ENCODE peak calls at places on chromosomes 16 and 17, in eight cellular contexts. One of them, this sample, is unnamed.

GRCh38 chr17:223723-224471 is 42.4 kb upstream of the DOC2B start:
- DNase-seq in stomach: no peak
- DNase-seq in esophagus squamous epithelium: no peak
- DNase-seq in right atrium auricular region: no peak
- DNase-seq in Panc1: no peak
- DNase-seq in left lung: peak
- DNase-seq in IMR-90: no peak
- DNase-seq in endodermal cell: no peak
- DNase-seq in this sample: no peak

GRCh38 chr17:44343510-44344209 is 1.4 kb upstream of the GRN start:
- DNase-seq in stomach: no peak
- DNase-seq in esophagus squamous epithelium: no peak
- DNase-seq in right atrium auricular region: no peak
- DNase-seq in Panc1: no peak
- DNase-seq in left lung: no peak
- DNase-seq in IMR-90: no peak
- DNase-seq in endodermal cell: no peak
- DNase-seq in this sample: no peak

GRCh38 chr16:67170168-67170947 is at the start of gene NOL3:
- DNase-seq in stomach: peak
- DNase-seq in esophagus squamous epithelium: peak
- DNase-seq in right atrium auricular region: peak
- DNase-seq in Panc1: no peak
- DNase-seq in left lung: peak
- DNase-seq in IMR-90: peak
- DNase-seq in endodermal cell: peak
- DNase-seq in this sample: no peak

GRCh38 chr17:77280304-77280910 is 139.6 kb downstream of the SEC14L1 start:
- DNase-seq in stomach: no peak
- DNase-seq in esophagus squamous epithelium: no peak
- DNase-seq in right atrium auricular region: no peak
- DNase-seq in Panc1: no peak
- DNase-seq in left lung: no peak
- DNase-seq in IMR-90: peak
- DNase-seq in endodermal cell: peak
- DNase-seq in this sample: no peak

GRCh38 chr16:56370836-56371235 is 54.5 kb downstream of the AMFR start:
- DNase-seq in stomach: peak
- DNase-seq in esophagus squamous epithelium: no peak
- DNase-seq in right atrium auricular region: no peak
- DNase-seq in Panc1: no peak
- DNase-seq in left lung: no peak
- DNase-seq in IMR-90: peak
- DNase-seq in endodermal cell: no peak
- DNase-seq in this sample: peak

GRCh38 chr17:41762841-41763240 is 23.7 kb downstream of the JUP start:
- DNase-seq in stomach: no peak
- DNase-seq in esophagus squamous epithelium: no peak
- DNase-seq in right atrium auricular region: no peak
- DNase-seq in Panc1: no peak
- DNase-seq in left lung: no peak
- DNase-seq in IMR-90: no peak
- DNase-seq in endodermal cell: no peak
- DNase-seq in this sample: no peak

GRCh38 chr17:8117980-8118768 is at the start of gene ALOXE3:
- DNase-seq in stomach: peak
- DNase-seq in esophagus squamous epithelium: no peak
- DNase-seq in right atrium auricular region: no peak
- DNase-seq in Panc1: no peak
- DNase-seq in left lung: peak
- DNase-seq in IMR-90: peak
- DNase-seq in endodermal cell: peak
- DNase-seq in this sample: no peak

GRCh38 chr16:23573822-23574221 is 16.3 kb downstream of the UBFD1 start:
- DNase-seq in stomach: no peak
- DNase-seq in esophagus squamous epithelium: no peak
- DNase-seq in right atrium auricular region: no peak
- DNase-seq in Panc1: no peak
- DNase-seq in left lung: no peak
- DNase-seq in IMR-90: no peak
- DNase-seq in endodermal cell: no peak
- DNase-seq in this sample: no peak

GRCh38 chr16:546909-547770 is 13.1 kb upstream of the PRR35 start:
- DNase-seq in stomach: peak
- DNase-seq in esophagus squamous epithelium: no peak
- DNase-seq in right atrium auricular region: no peak
- DNase-seq in Panc1: no peak
- DNase-seq in left lung: peak
- DNase-seq in IMR-90: peak
- DNase-seq in endodermal cell: peak
- DNase-seq in this sample: no peak

GRCh38 chr16:13012591-13012990 is 111.2 kb downstream of the SHISA9 start:
- DNase-seq in stomach: no peak
- DNase-seq in esophagus squamous epithelium: no peak
- DNase-seq in right atrium auricular region: no peak
- DNase-seq in Panc1: no peak
- DNase-seq in left lung: no peak
- DNase-seq in IMR-90: no peak
- DNase-seq in endodermal cell: peak
- DNase-seq in this sample: no peak

GRCh38 chr16:86794216-86794864 is 216.0 kb downstream of the FOXL1 start:
- DNase-seq in stomach: no peak
- DNase-seq in esophagus squamous epithelium: no peak
- DNase-seq in right atrium auricular region: no peak
- DNase-seq in Panc1: no peak
- DNase-seq in left lung: no peak
- DNase-seq in IMR-90: no peak
- DNase-seq in endodermal cell: no peak
- DNase-seq in this sample: no peak

GRCh38 chr16:1779741-1780676 is 2.4 kb downstream of the SPSB3 start:
- DNase-seq in stomach: no peak
- DNase-seq in esophagus squamous epithelium: no peak
- DNase-seq in right atrium auricular region: no peak
- DNase-seq in Panc1: no peak
- DNase-seq in left lung: no peak
- DNase-seq in IMR-90: no peak
- DNase-seq in endodermal cell: no peak
- DNase-seq in this sample: no peak

GRCh38 chr16:1532081-1532760 is 1.2 kb upstream of the TMEM204 start:
- DNase-seq in stomach: peak
- DNase-seq in esophagus squamous epithelium: no peak
- DNase-seq in right atrium auricular region: peak
- DNase-seq in Panc1: no peak
- DNase-seq in left lung: no peak
- DNase-seq in IMR-90: no peak
- DNase-seq in endodermal cell: no peak
- DNase-seq in this sample: no peak

GRCh38 chr17:41308251-41308917 is 725 bp downstream of the KRTAP16-1 start:
- DNase-seq in stomach: no peak
- DNase-seq in esophagus squamous epithelium: peak
- DNase-seq in right atrium auricular region: no peak
- DNase-seq in Panc1: no peak
- DNase-seq in left lung: peak
- DNase-seq in IMR-90: no peak
- DNase-seq in endodermal cell: peak
- DNase-seq in this sample: no peak

GRCh38 chr16:84484579-84485254 is 19.7 kb downstream of the MEAK7 start:
- DNase-seq in stomach: peak
- DNase-seq in esophagus squamous epithelium: no peak
- DNase-seq in right atrium auricular region: peak
- DNase-seq in Panc1: no peak
- DNase-seq in left lung: no peak
- DNase-seq in IMR-90: peak
- DNase-seq in endodermal cell: peak
- DNase-seq in this sample: no peak

GRCh38 chr16:4976079-4976478 is 17.9 kb downstream of the SEC14L5 start:
- DNase-seq in stomach: no peak
- DNase-seq in esophagus squamous epithelium: no peak
- DNase-seq in right atrium auricular region: no peak
- DNase-seq in Panc1: no peak
- DNase-seq in left lung: no peak
- DNase-seq in IMR-90: no peak
- DNase-seq in endodermal cell: no peak
- DNase-seq in this sample: no peak

GRCh38 chr17:50134206-50135110 is 4.5 kb upstream of the SAMD14 start:
- DNase-seq in stomach: no peak
- DNase-seq in esophagus squamous epithelium: no peak
- DNase-seq in right atrium auricular region: no peak
- DNase-seq in Panc1: no peak
- DNase-seq in left lung: no peak
- DNase-seq in IMR-90: no peak
- DNase-seq in endodermal cell: peak
- DNase-seq in this sample: no peak
- TF ChIP-seq CTCF in stomach: no peak
- TF ChIP-seq CTCF in esophagus squamous epithelium: no peak
- TF ChIP-seq CTCF in right atrium auricular region: no peak
- TF ChIP-seq CTCF in Panc1: no peak
- TF ChIP-seq CTCF in left lung: no peak
- TF ChIP-seq CTCF in IMR-90: no peak
- TF ChIP-seq CTCF in endodermal cell: no peak
- TF ChIP-seq CTCF in this sample: no peak

DNA sequence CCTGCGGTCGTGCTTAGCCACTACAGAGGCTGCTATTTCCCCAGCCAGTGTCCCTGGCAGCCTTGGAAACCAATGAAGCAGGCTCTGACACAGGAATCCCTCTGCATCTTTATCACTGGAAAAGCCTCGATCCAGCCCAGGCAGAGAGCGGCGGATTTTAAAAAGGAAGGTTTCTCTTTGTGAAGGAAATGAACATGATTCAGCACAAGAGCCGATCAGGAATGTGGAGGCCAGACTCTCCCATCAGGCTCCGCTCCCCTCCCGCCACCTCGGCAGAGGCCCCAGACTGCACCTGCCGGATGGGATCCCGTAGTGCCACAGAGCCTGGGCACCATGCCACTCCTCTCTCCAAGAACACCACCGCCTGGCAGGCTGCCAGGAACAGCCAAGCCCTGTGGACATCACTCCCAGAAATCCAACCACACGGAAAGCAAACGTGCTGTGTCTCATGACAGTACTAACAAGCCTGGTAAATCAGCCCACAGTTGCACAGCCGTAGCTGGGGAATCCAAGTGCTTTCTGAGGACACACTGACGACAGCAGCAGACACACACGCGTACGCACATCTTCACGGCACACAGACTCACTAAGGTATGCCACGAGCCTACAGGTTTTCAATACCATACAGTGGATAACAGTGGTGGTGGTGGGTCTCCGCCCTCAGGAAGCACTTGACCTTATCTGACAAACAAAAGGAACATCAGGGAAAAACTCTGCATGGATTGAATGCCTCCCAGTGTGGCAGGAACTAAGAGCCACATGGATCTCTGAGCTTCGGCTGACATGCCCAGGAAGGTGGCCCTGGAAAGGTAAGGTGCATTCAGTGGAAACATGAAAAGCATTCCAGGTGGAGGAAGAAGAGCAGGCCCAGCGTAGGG is 5.4 kb downstream of the LRRC75A start:
- DNase-seq in stomach: peak
- DNase-seq in esophagus squamous epithelium: no peak
- DNase-seq in right atrium auricular region: peak
- DNase-seq in Panc1: no peak
- DNase-seq in left lung: peak
- DNase-seq in IMR-90: peak
- DNase-seq in endodermal cell: peak
- DNase-seq in this sample: peak
- H3K4me3 ChIP-seq in stomach: peak
- H3K4me3 ChIP-seq in esophagus squamous epithelium: no peak
- H3K4me3 ChIP-seq in right atrium auricular region: peak
- H3K4me3 ChIP-seq in Panc1: no peak
- H3K4me3 ChIP-seq in left lung: no peak
- H3K4me3 ChIP-seq in IMR-90: no peak
- H3K4me3 ChIP-seq in endodermal cell: no peak
- H3K4me3 ChIP-seq in this sample: no peak

GRCh38 chr17:64081802-64082799 is 47.8 kb downstream of the ERN1 start:
- DNase-seq in stomach: no peak
- DNase-seq in esophagus squamous epithelium: no peak
- DNase-seq in right atrium auricular region: no peak
- DNase-seq in Panc1: peak
- DNase-seq in left lung: no peak
- DNase-seq in IMR-90: peak
- DNase-seq in endodermal cell: no peak
- DNase-seq in this sample: peak
- TF ChIP-seq CTCF in stomach: no peak
- TF ChIP-seq CTCF in esophagus squamous epithelium: no peak
- TF ChIP-seq CTCF in right atrium auricular region: no peak
- TF ChIP-seq CTCF in Panc1: no peak
- TF ChIP-seq CTCF in left lung: no peak
- TF ChIP-seq CTCF in IMR-90: no peak
- TF ChIP-seq CTCF in endodermal cell: no peak
- TF ChIP-seq CTCF in this sample: no peak

GRCh38 chr16:53948734-53949430 is 244.9 kb downstream of the FTO start:
- DNase-seq in stomach: no peak
- DNase-seq in esophagus squamous epithelium: no peak
- DNase-seq in right atrium auricular region: no peak
- DNase-seq in Panc1: no peak
- DNase-seq in left lung: no peak
- DNase-seq in IMR-90: no peak
- DNase-seq in endodermal cell: no peak
- DNase-seq in this sample: no peak

GRCh38 chr16:53949716-53950410 is 245.9 kb downstream of the FTO start:
- DNase-seq in stomach: no peak
- DNase-seq in esophagus squamous epithelium: no peak
- DNase-seq in right atrium auricular region: no peak
- DNase-seq in Panc1: no peak
- DNase-seq in left lung: no peak
- DNase-seq in IMR-90: no peak
- DNase-seq in endodermal cell: no peak
- DNase-seq in this sample: no peak

GRCh38 chr16:53950677-53951076 is 246.7 kb downstream of the FTO start:
- DNase-seq in stomach: no peak
- DNase-seq in esophagus squamous epithelium: no peak
- DNase-seq in right atrium auricular region: no peak
- DNase-seq in Panc1: no peak
- DNase-seq in left lung: no peak
- DNase-seq in IMR-90: no peak
- DNase-seq in endodermal cell: no peak
- DNase-seq in this sample: no peak

GRCh38 chr16:53955221-53955875 is 251.4 kb downstream of the FTO start:
- DNase-seq in stomach: no peak
- DNase-seq in esophagus squamous epithelium: no peak
- DNase-seq in right atrium auricular region: no peak
- DNase-seq in Panc1: no peak
- DNase-seq in left lung: no peak
- DNase-seq in IMR-90: no peak
- DNase-seq in endodermal cell: no peak
- DNase-seq in this sample: no peak

GRCh38 chr16:53952215-53953208 is 248.6 kb downstream of the FTO start:
- DNase-seq in stomach: no peak
- DNase-seq in esophagus squamous epithelium: no peak
- DNase-seq in right atrium auricular region: no peak
- DNase-seq in Panc1: no peak
- DNase-seq in left lung: no peak
- DNase-seq in IMR-90: peak
- DNase-seq in endodermal cell: no peak
- DNase-seq in this sample: no peak
- H3K4me3 ChIP-seq in stomach: peak
- H3K4me3 ChIP-seq in esophagus squamous epithelium: no peak
- H3K4me3 ChIP-seq in right atrium auricular region: no peak
- H3K4me3 ChIP-seq in Panc1: no peak
- H3K4me3 ChIP-seq in left lung: no peak
- H3K4me3 ChIP-seq in IMR-90: no peak
- H3K4me3 ChIP-seq in endodermal cell: no peak
- H3K4me3 ChIP-seq in this sample: no peak

This sample was measured in BJ.